ENCODE peak calls at places on chromosomes 4 and X, in five cellular contexts. E is HepG2, H is K562, G is H1, T is GM12878. V is an unnamed sample. For H3K36me3, the result is how much of the 10 kb centered on the place peaks cover.

GRCh38 chr4:76582817-76583087 is 147.7 kb downstream of the SHROOM3 start:
- DNase-seq in E (no peak), H (no peak), G (no peak), T (no peak), V (no peak)

GRCh38 chr4:94452476-94453300 is 946 bp downstream of the PDLIM5 start:
- DNase-seq in E (peak), H (peak), G (peak), T (no peak), V (peak)

GRCh38 chr4:10082459-10083272 is 33.9 kb downstream of the WDR1 start:
- DNase-seq in E (no peak), H (no peak), G (no peak), T (no peak), V (no peak)

GRCh38 chr4:73401412-73401811 is 2.7 kb upstream of the ALB start:
- DNase-seq in E (no peak), H (no peak), G (no peak), T (no peak), V (no peak)

GRCh38 chrX:37594755-37595382 is 23.4 kb downstream of the LANCL3 start:
- DNase-seq in E (no peak), H (no peak), G (no peak), T (no peak), V (no peak)

GRCh38 chr4:8136529-8136928 is 22.1 kb downstream of the ABLIM2 start:
- DNase-seq in E (no peak), H (no peak), G (no peak), T (no peak), V (no peak)

GRCh38 chr4:26660261-26660660 is 76.4 kb downstream of the TBC1D19 start:
- DNase-seq in E (no peak), H (no peak), G (no peak), T (no peak), V (no peak)

GRCh38 chrX:72576161-72576896 is 3.7 kb upstream of the HDAC8 start:
- DNase-seq in E (peak), H (peak), G (no peak), T (no peak), V (no peak)

GRCh38 chrX:150767475-150768131 is 74.4 kb downstream of the MTMR1 start:
- DNase-seq in E (no peak), H (peak), G (no peak), T (no peak), V (no peak)

GRCh38 chr4:98786866-98787265 is 128.5 kb upstream of the TSPAN5 start:
- DNase-seq in E (peak), H (peak), G (no peak), T (no peak), V (no peak)

GRCh38 chr4:4761128-4761991 is 98.1 kb upstream of the MSX1 start:
- DNase-seq in E (peak), H (peak), G (peak), T (no peak), V (peak)

GRCh38 chr4:159390648-159391047 is 287.8 kb downstream of the RAPGEF2 start:
- DNase-seq in E (peak), H (peak), G (no peak), T (no peak), V (no peak)

GRCh38 chr4:74161676-74162450 is 3.9 kb downstream of the MTHFD2L start:
- DNase-seq in E (no peak), H (no peak), G (no peak), T (no peak), V (no peak)

GRCh38 chr4:30866444-30866843 is 146.3 kb downstream of the PCDH7 start:
- DNase-seq in E (no peak), H (no peak), G (no peak), T (no peak), V (no peak)

GRCh38 chrX:72714471-72714916 is 388 bp upstream of the PHKA1 start:
- DNase-seq in E (peak), H (peak), G (peak), T (no peak), V (peak)

GRCh38 chr4:12844111-12844510 is 640.0 kb downstream of the RAB28 start:
- DNase-seq in E (no peak), H (no peak), G (no peak), T (no peak), V (no peak)

GRCh38 chr4:54213001-54213400 is 16.1 kb upstream of the PDGFRA start:
- DNase-seq in E (no peak), H (no peak), G (no peak), T (no peak), V (no peak)

GRCh38 chrX:51002160-51002632 is 91.7 kb downstream of the BMP15 start:
- DNase-seq in E (no peak), H (no peak), G (no peak), T (no peak), V (no peak)

GRCh38 chr4:56570041-56570440 is 64.5 kb downstream of the ARL9 start:
- DNase-seq in E (no peak), H (no peak), G (no peak), T (no peak), V (no peak)

GRCh38 chrX:118062048-118062789 is 54.4 kb downstream of the KLHL13 start:
- DNase-seq in E (no peak), H (no peak), G (no peak), T (no peak), V (no peak)

GRCh38 chr4:14234330-14234729 is 606.8 kb upstream of the BOD1L1 start:
- DNase-seq in E (no peak), H (no peak), G (no peak), T (no peak), V (no peak)
- H3K36me3 ChIP-seq in E (under half), H (under half), G (under half), T (under half), V (under half)

DNA sequence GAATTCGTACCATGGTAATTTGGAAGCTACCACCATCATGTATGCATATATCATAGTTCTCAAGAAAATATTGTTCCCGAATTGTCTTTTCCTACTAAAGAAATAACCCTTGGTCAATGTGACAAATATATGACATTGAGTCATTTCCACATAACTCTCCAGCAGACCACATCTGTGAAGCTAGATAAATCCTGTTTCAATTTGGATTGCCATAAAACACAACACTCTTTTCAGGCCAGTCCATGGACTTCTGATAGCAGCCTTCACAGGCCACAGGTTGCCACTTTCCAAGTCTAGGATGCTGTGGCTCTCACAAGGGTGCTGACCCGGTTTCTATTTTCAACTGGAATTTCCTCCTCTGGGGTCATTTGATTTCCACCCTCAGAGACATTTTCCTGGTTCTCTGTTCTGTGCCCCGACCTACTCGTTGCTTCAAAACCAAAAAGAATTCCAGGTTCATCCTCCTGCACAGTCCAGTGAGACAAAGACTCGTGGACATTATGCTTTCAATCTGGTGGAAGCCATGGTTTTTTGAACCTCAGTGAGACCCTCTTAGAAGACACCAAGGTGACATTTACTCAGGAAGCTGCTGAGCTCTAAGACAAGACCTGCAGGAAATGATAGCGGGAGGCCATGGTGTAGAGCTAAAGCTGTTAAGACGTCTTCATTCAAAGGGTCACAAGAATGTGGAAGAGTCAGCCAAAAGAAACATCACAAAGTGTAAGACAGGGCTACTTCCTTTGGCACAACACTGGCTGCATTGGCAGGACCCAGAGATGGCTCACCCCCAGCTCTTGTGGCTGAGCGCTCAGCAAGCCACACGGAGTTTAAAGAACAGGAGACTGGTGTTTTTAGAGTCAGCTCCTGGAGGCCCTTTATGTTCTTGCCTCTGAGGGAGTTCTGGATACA is 119.8 kb downstream of the AMELX start:
- DNase-seq in E (no peak), H (peak), G (no peak), T (no peak), V (no peak)
- H3K27ac ChIP-seq in E (no peak), H (peak), G (no peak), T (no peak), V (no peak)

GRCh38 chr4:89572224-89572858 is 264.6 kb downstream of the SNCA start:
- DNase-seq in E (no peak), H (no peak), G (no peak), T (no peak), V (peak)
- TF ChIP-seq CREB1 in E (no peak), H (no peak), G (no peak), T (no peak), V (no peak)

GRCh38 chr4:121677524-121677923 is 19.3 kb downstream of the ANXA5 start:
- DNase-seq in E (no peak), H (no peak), G (no peak), T (no peak), V (no peak)
- H3K36me3 ChIP-seq in E (under half), H (under half), G (under half), T (under half), V (under half)

GRCh38 chrX:69133561-69134542 is 31.4 kb downstream of the PJA1 start:
- DNase-seq in E (peak), H (peak), G (peak), T (no peak), V (peak)
- H3K27ac ChIP-seq in E (no peak), H (no peak), G (no peak), T (no peak), V (no peak)